ENCODE peak calls at places on chromosomes 11 and 22, in five cellular contexts. I is fibroblast of villous mesenchyme, K is HFF-Myc, U is body of pancreas, R is GM13977. W is an unnamed sample.

GRCh38 chr11:58647866-58648265 is 25.4 kb downstream of the CNTF start:
- DNase-seq in I (no peak), K (no peak), U (no peak), R (no peak), W (no peak)

GRCh38 chr22:39938509-39938908 is 21.7 kb upstream of the TMA7B start:
- DNase-seq in I (no peak), K (no peak), U (no peak), R (no peak), W (no peak)

GRCh38 chr11:114426280-114426679 is 13.0 kb upstream of the REXO2 start:
- DNase-seq in K (no peak), U (no peak), I (no peak), R (no peak), W (peak)

GRCh38 chr11:78200553-78200952 is 11.8 kb downstream of the USP35 start:
- DNase-seq in K (no peak), U (no peak), R (no peak), I (no peak), W (no peak)

GRCh38 chr22:39651783-39652058 is 81.2 kb downstream of the CACNA1I start:
- DNase-seq in R (no peak), I (no peak), K (no peak), U (no peak), W (no peak)

GRCh38 chr11:61630104-61630503 is 49.2 kb upstream of the SYT7 start:
- DNase-seq in R (no peak), I (no peak), K (no peak), U (no peak), W (no peak)

GRCh38 chr22:17832665-17833064 is 58.4 kb upstream of the BID start:
- DNase-seq in I (no peak), U (no peak), K (no peak), R (no peak), W (no peak)

GRCh38 chr11:80727315-80727714 is 1286.5 kb upstream of the TENM4 start:
- DNase-seq in U (no peak), I (peak), K (no peak), R (peak), W (peak)

GRCh38 chr11:115330693-115331482 is 173.3 kb downstream of the CADM1 start:
- DNase-seq in U (no peak), R (no peak), I (no peak), K (no peak), W (no peak)

GRCh38 chr11:95977534-95978174 is 53.7 kb upstream of the MTMR2 start:
- DNase-seq in U (no peak), R (no peak), I (peak), K (no peak), W (peak)

GRCh38 chr11:134737563-134738510 is 325.8 kb upstream of the B3GAT1 start:
- DNase-seq in I (no peak), U (no peak), K (no peak), R (no peak), W (no peak)

GRCh38 chr22:22713416-22713815 is 69.0 kb downstream of the GGTLC2 start:
- DNase-seq in I (no peak), R (no peak), U (no peak), K (no peak), W (no peak)

GRCh38 chr11:22711212-22711770 is 44.9 kb downstream of the GAS2 start:
- DNase-seq in K (no peak), I (no peak), R (no peak), U (peak), W (peak)

GRCh38 chr22:46769191-46769675 is 6.8 kb downstream of the TBC1D22A start:
- DNase-seq in R (no peak), K (no peak), I (no peak), U (no peak), W (no peak)
- TF ChIP-seq CTCF in R (no peak), K (no peak), I (no peak), U (no peak), W (no peak)

GRCh38 chr22:35407352-35407751 is 7.4 kb downstream of the MCM5 start:
- DNase-seq in R (no peak), K (no peak), U (no peak), I (no peak), W (no peak)

GRCh38 chr22:35409783-35410662 is 10.1 kb downstream of the MCM5 start:
- DNase-seq in I (no peak), K (no peak), R (peak), U (no peak), W (no peak)

GRCh38 chr22:35410663-35411034 is 10.7 kb downstream of the MCM5 start:
- DNase-seq in R (no peak), U (no peak), K (no peak), I (no peak), W (no peak)

GRCh38 chr22:35413624-35414023 is 13.7 kb downstream of the MCM5 start:
- DNase-seq in K (no peak), U (no peak), I (no peak), R (no peak), W (no peak)

DNA sequence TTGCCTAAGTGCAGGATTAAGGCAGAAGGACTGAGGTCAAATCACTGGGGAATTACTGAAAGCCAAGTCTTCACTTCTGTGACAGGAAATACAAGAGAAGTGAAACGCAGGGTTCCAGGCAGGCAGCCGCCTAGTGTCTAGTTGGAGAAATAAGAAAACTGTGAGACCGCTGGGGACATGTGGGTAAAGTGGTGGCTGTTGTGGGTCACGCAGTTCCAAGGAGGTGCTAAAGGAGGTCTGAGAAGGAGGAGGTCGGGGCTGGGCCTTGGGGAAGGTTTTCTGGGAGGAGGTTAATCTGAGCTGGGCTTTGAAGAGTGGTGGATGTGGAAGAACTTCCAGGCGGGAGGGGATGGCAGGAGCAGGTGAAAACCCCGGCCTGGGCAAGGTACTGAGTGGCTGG is 11.2 kb downstream of the MCM5 start:
- DNase-seq in U (no peak), R (peak), I (no peak), K (no peak), W (no peak)
- TF ChIP-seq CTCF in U (no peak), R (peak), I (no peak), K (no peak), W (no peak)

GRCh38 chr11:124277809-124278208 is 21.6 kb downstream of the OR8G5 start:
- DNase-seq in I (no peak), K (no peak), U (no peak), R (no peak), W (peak)
- TF ChIP-seq CTCF in I (no peak), K (no peak), U (no peak), R (peak), W (no peak)

GRCh38 chr11:13382751-13383150 is 80.3 kb downstream of the BTBD10 start:
- DNase-seq in I (no peak), R (no peak), K (no peak), U (no peak), W (no peak)

GRCh38 chr11:13380731-13381130 is 82.3 kb downstream of the BTBD10 start:
- DNase-seq in I (no peak), R (no peak), U (no peak), K (no peak), W (no peak)

GRCh38 chr11:13388741-13389140 is 74.3 kb downstream of the BTBD10 start:
- DNase-seq in K (no peak), U (no peak), R (no peak), I (no peak), W (no peak)

GRCh38 chr11:13386567-13386966 is 76.5 kb downstream of the BTBD10 start:
- DNase-seq in I (no peak), R (no peak), U (no peak), K (no peak), W (no peak)

GRCh38 chr11:13384837-13385417 is 78.1 kb downstream of the BTBD10 start:
- DNase-seq in I (peak), K (peak), R (peak), U (no peak), W (peak)
- TF ChIP-seq CTCF in I (peak), K (peak), R (peak), U (peak), W (peak)

DNA sequence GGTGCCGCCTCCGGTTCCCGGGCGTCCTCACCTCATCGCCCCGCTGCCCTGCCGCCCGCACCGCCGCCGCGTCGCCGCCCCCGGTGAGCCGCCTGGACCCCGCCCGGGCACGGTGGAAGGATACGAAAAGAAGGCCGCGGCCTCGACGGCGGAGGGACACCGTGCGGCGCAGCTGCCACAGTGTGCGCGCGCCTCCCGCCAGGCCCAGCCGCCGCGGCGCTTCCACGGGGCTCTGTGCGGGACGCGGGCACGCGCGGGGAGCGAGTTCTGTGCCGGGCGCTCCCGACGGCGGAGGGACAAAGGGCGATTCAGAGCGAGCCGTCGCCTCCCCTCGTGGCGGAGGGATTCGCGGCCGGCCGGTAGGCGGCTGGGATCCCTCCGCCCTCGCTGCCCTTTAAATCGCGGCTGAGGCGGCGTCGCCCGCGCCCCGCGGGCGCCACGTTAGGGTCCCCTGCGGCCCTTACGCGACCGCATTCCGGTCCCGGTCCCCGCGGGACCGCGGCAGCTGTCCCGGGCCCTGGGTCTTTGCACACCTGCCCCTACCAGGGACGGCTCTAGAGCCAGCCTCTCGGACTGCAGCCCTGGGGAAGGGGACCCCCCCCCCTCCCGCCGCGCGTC is 568 bp upstream of the KMT5B start:
- DNase-seq in R (peak), I (peak), K (peak), U (peak), W (peak)
- TF ChIP-seq CTCF in R (no peak), I (no peak), K (no peak), U (no peak), W (no peak)